ENCODE peak calls at places on chromosomes 13 and 19, in four cellular contexts. One of them, this sample, is unnamed.

GRCh38 chr19:6828698-6829633 is 56.5 kb downstream of the VAV1 start:
- DNase-seq in fibroblast of pulmonary artery: no peak
- DNase-seq in activated gamma-delta T cell treated with Interleukin-2 at 50 U/mL for 16 hours: no peak
- DNase-seq in psoas muscle: no peak
- DNase-seq in this sample: peak

GRCh38 chr19:45202637-45203036 is 24.1 kb downstream of the BLOC1S3 start:
- DNase-seq in activated gamma-delta T cell treated with Interleukin-2 at 50 U/mL for 16 hours: no peak
- DNase-seq in fibroblast of pulmonary artery: no peak
- DNase-seq in psoas muscle: no peak
- DNase-seq in this sample: no peak

GRCh38 chr19:35120492-35120891 is 4.9 kb downstream of the FXYD3 start:
- DNase-seq in psoas muscle: no peak
- DNase-seq in activated gamma-delta T cell treated with Interleukin-2 at 50 U/mL for 16 hours: no peak
- DNase-seq in fibroblast of pulmonary artery: peak
- DNase-seq in this sample: no peak

GRCh38 chr19:36420961-36421748 is 2.7 kb upstream of the ZFP82 start:
- DNase-seq in psoas muscle: peak
- DNase-seq in activated gamma-delta T cell treated with Interleukin-2 at 50 U/mL for 16 hours: no peak
- DNase-seq in fibroblast of pulmonary artery: peak
- DNase-seq in this sample: no peak

GRCh38 chr13:99614465-99614885 is 113.2 kb downstream of the TM9SF2 start:
- DNase-seq in activated gamma-delta T cell treated with Interleukin-2 at 50 U/mL for 16 hours: peak
- DNase-seq in fibroblast of pulmonary artery: peak
- DNase-seq in psoas muscle: no peak
- DNase-seq in this sample: no peak

GRCh38 chr19:49933643-49934042 is 4.3 kb upstream of the NUP62 start:
- DNase-seq in fibroblast of pulmonary artery: no peak
- DNase-seq in activated gamma-delta T cell treated with Interleukin-2 at 50 U/mL for 16 hours: no peak
- DNase-seq in psoas muscle: no peak
- DNase-seq in this sample: no peak

GRCh38 chr19:14149509-14149994 is 13.2 kb upstream of the ASF1B start:
- DNase-seq in fibroblast of pulmonary artery: peak
- DNase-seq in psoas muscle: peak
- DNase-seq in activated gamma-delta T cell treated with Interleukin-2 at 50 U/mL for 16 hours: peak
- DNase-seq in this sample: peak

GRCh38 chr19:8174706-8175105 is 25.3 kb upstream of the FBN3 start:
- DNase-seq in fibroblast of pulmonary artery: no peak
- DNase-seq in psoas muscle: no peak
- DNase-seq in activated gamma-delta T cell treated with Interleukin-2 at 50 U/mL for 16 hours: no peak
- DNase-seq in this sample: no peak

GRCh38 chr13:78589206-78589605 is 14.1 kb downstream of the POU4F1 start:
- DNase-seq in psoas muscle: no peak
- DNase-seq in fibroblast of pulmonary artery: peak
- DNase-seq in activated gamma-delta T cell treated with Interleukin-2 at 50 U/mL for 16 hours: no peak
- DNase-seq in this sample: no peak

GRCh38 chr19:39765091-39766076 is 13.3 kb upstream of the LEUTX start:
- DNase-seq in fibroblast of pulmonary artery: peak
- DNase-seq in activated gamma-delta T cell treated with Interleukin-2 at 50 U/mL for 16 hours: peak
- DNase-seq in psoas muscle: peak
- DNase-seq in this sample: no peak

GRCh38 chr13:20015763-20016162 is 57.2 kb downstream of the ZMYM2 start:
- DNase-seq in activated gamma-delta T cell treated with Interleukin-2 at 50 U/mL for 16 hours: no peak
- DNase-seq in psoas muscle: no peak
- DNase-seq in fibroblast of pulmonary artery: no peak
- DNase-seq in this sample: no peak

GRCh38 chr19:14775855-14776254 is 2.5 kb downstream of the ADGRE2 start:
- DNase-seq in psoas muscle: no peak
- DNase-seq in fibroblast of pulmonary artery: no peak
- DNase-seq in activated gamma-delta T cell treated with Interleukin-2 at 50 U/mL for 16 hours: no peak
- DNase-seq in this sample: no peak

This sample was measured in lower leg skin.